ENCODE peak calls at places on chromosome 9, in ten cellular contexts. One of them, this sample, is unnamed.

GRCh38 chr9:90841615-90842014 is 40.0 kb downstream of the SYK start:
- DNase-seq in stomach: no peak
- DNase-seq in transverse colon: no peak
- DNase-seq in esophagus muscularis mucosa: no peak
- DNase-seq in GM12891: no peak
- DNase-seq in Panc1: no peak
- DNase-seq in breast epithelium: no peak
- DNase-seq in K562: no peak
- DNase-seq in H1: no peak
- DNase-seq in HL-60: no peak
- DNase-seq in this sample: no peak

GRCh38 chr9:90815944-90816357 is 14.3 kb downstream of the SYK start:
- DNase-seq in stomach: no peak
- DNase-seq in transverse colon: no peak
- DNase-seq in esophagus muscularis mucosa: no peak
- DNase-seq in GM12891: no peak
- DNase-seq in Panc1: no peak
- DNase-seq in breast epithelium: no peak
- DNase-seq in K562: no peak
- DNase-seq in H1: no peak
- DNase-seq in HL-60: no peak
- DNase-seq in this sample: no peak

GRCh38 chr9:131500377-131500776 is 2.3 kb upstream of the POMT1 start:
- DNase-seq in stomach: no peak
- DNase-seq in transverse colon: peak
- DNase-seq in esophagus muscularis mucosa: no peak
- DNase-seq in GM12891: no peak
- DNase-seq in Panc1: no peak
- DNase-seq in breast epithelium: no peak
- DNase-seq in K562: no peak
- DNase-seq in H1: no peak
- DNase-seq in HL-60: peak
- DNase-seq in this sample: no peak

GRCh38 chr9:70506159-70506558 is 91.7 kb upstream of the KLF9 start:
- DNase-seq in stomach: no peak
- DNase-seq in transverse colon: no peak
- DNase-seq in esophagus muscularis mucosa: no peak
- DNase-seq in GM12891: no peak
- DNase-seq in Panc1: no peak
- DNase-seq in breast epithelium: no peak
- DNase-seq in K562: no peak
- DNase-seq in H1: no peak
- DNase-seq in HL-60: no peak
- DNase-seq in this sample: no peak

GRCh38 chr9:13992136-13992798 is 321.7 kb downstream of the NFIB start:
- DNase-seq in stomach: no peak
- DNase-seq in transverse colon: no peak
- DNase-seq in esophagus muscularis mucosa: no peak
- DNase-seq in GM12891: no peak
- DNase-seq in Panc1: no peak
- DNase-seq in breast epithelium: no peak
- DNase-seq in K562: no peak
- DNase-seq in H1: no peak
- DNase-seq in HL-60: no peak
- DNase-seq in this sample: no peak

GRCh38 chr9:127437497-127438264 is 13.5 kb downstream of the ZNF79 start:
- DNase-seq in stomach: no peak
- DNase-seq in transverse colon: no peak
- DNase-seq in esophagus muscularis mucosa: no peak
- DNase-seq in GM12891: no peak
- DNase-seq in Panc1: no peak
- DNase-seq in breast epithelium: no peak
- DNase-seq in K562: no peak
- DNase-seq in H1: no peak
- DNase-seq in HL-60: peak
- DNase-seq in this sample: no peak

GRCh38 chr9:12818431-12819000 is 43.7 kb downstream of the LURAP1L start:
- DNase-seq in stomach: no peak
- DNase-seq in transverse colon: peak
- DNase-seq in esophagus muscularis mucosa: no peak
- DNase-seq in GM12891: no peak
- DNase-seq in Panc1: no peak
- DNase-seq in breast epithelium: no peak
- DNase-seq in K562: no peak
- DNase-seq in H1: no peak
- DNase-seq in HL-60: no peak
- DNase-seq in this sample: no peak

GRCh38 chr9:11204521-11204920 is 591.7 kb upstream of the PTPRD start:
- DNase-seq in stomach: no peak
- DNase-seq in transverse colon: no peak
- DNase-seq in esophagus muscularis mucosa: no peak
- DNase-seq in GM12891: no peak
- DNase-seq in Panc1: no peak
- DNase-seq in breast epithelium: no peak
- DNase-seq in K562: no peak
- DNase-seq in H1: no peak
- DNase-seq in HL-60: no peak
- DNase-seq in this sample: no peak

GRCh38 chr9:134179595-134179917 is 15.2 kb upstream of the RNU6ATAC start:
- DNase-seq in stomach: no peak
- DNase-seq in transverse colon: no peak
- DNase-seq in esophagus muscularis mucosa: no peak
- DNase-seq in GM12891: peak
- DNase-seq in Panc1: no peak
- DNase-seq in breast epithelium: peak
- DNase-seq in K562: no peak
- DNase-seq in H1: no peak
- DNase-seq in HL-60: no peak
- DNase-seq in this sample: no peak

GRCh38 chr9:133023117-133023890 is 7.5 kb upstream of the GTF3C5 start:
- DNase-seq in stomach: peak
- DNase-seq in transverse colon: peak
- DNase-seq in esophagus muscularis mucosa: no peak
- DNase-seq in GM12891: no peak
- DNase-seq in Panc1: no peak
- DNase-seq in breast epithelium: no peak
- DNase-seq in K562: no peak
- DNase-seq in H1: peak
- DNase-seq in HL-60: peak
- DNase-seq in this sample: no peak

GRCh38 chr9:115058684-115059315 is 59.2 kb downstream of the TNC start:
- DNase-seq in stomach: no peak
- DNase-seq in transverse colon: no peak
- DNase-seq in esophagus muscularis mucosa: no peak
- DNase-seq in GM12891: no peak
- DNase-seq in Panc1: no peak
- DNase-seq in breast epithelium: no peak
- DNase-seq in K562: no peak
- DNase-seq in H1: no peak
- DNase-seq in HL-60: no peak
- DNase-seq in this sample: no peak

DNA sequence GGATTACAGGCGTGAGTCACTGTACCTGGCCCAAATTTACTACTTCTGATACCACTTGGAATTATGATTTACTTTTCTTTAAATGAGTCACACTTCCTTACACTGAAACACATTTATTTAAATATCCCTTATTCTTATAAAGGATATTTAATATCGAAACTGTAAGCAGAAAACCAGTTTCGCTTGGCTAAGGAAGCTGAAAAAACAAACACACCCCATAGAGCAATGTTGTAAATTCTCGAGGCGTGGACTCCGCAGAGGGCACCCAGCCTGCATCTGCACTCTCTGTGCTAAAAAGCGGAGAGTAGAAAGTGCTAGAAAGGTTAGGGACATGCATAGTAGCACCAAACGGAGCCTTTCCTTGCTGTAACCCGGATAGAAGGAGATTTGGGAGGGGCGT is 86.5 kb downstream of the HMCN2 start:
- DNase-seq in stomach: no peak
- DNase-seq in transverse colon: peak
- DNase-seq in esophagus muscularis mucosa: no peak
- DNase-seq in GM12891: no peak
- DNase-seq in Panc1: no peak
- DNase-seq in breast epithelium: no peak
- DNase-seq in K562: no peak
- DNase-seq in H1: no peak
- DNase-seq in HL-60: no peak
- DNase-seq in this sample: no peak
- TF ChIP-seq POLR2AphosphoS5 in stomach: no peak
- TF ChIP-seq POLR2AphosphoS5 in transverse colon: peak
- TF ChIP-seq POLR2AphosphoS5 in esophagus muscularis mucosa: no peak
- TF ChIP-seq POLR2AphosphoS5 in GM12891: no peak
- TF ChIP-seq POLR2AphosphoS5 in Panc1: no peak
- TF ChIP-seq POLR2AphosphoS5 in breast epithelium: no peak
- TF ChIP-seq POLR2AphosphoS5 in K562: no peak
- TF ChIP-seq POLR2AphosphoS5 in H1: no peak
- TF ChIP-seq POLR2AphosphoS5 in HL-60: no peak
- TF ChIP-seq POLR2AphosphoS5 in this sample: no peak

GRCh38 chr9:76651114-76651697 is 113.0 kb upstream of the PCA3 start:
- DNase-seq in stomach: no peak
- DNase-seq in transverse colon: no peak
- DNase-seq in esophagus muscularis mucosa: no peak
- DNase-seq in GM12891: no peak
- DNase-seq in Panc1: no peak
- DNase-seq in breast epithelium: no peak
- DNase-seq in K562: no peak
- DNase-seq in H1: no peak
- DNase-seq in HL-60: no peak
- DNase-seq in this sample: no peak
- TF ChIP-seq POLR2AphosphoS5 in stomach: no peak
- TF ChIP-seq POLR2AphosphoS5 in transverse colon: no peak
- TF ChIP-seq POLR2AphosphoS5 in esophagus muscularis mucosa: no peak
- TF ChIP-seq POLR2AphosphoS5 in GM12891: no peak
- TF ChIP-seq POLR2AphosphoS5 in Panc1: no peak
- TF ChIP-seq POLR2AphosphoS5 in breast epithelium: no peak
- TF ChIP-seq POLR2AphosphoS5 in K562: no peak
- TF ChIP-seq POLR2AphosphoS5 in H1: no peak
- TF ChIP-seq POLR2AphosphoS5 in HL-60: no peak
- TF ChIP-seq POLR2AphosphoS5 in this sample: no peak

DNA sequence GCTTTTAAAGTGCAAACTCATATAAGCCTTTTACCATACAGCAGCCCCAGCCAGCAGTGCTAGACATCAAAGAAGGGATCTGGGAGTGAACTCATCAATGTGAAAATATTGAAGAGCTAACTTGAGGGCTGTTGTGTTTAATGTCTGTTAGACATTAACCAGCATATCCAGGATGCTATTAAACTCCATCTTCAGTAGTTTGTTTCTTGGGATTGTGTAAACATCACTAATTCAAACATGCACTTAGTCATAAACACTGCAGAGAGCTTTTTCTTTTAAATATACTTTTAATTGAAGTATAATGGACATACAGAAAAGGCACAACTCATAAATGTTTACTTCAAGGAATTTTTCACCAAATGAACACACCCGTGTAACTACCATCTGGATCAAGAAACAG is 81.8 kb downstream of the TMEM252 start:
- DNase-seq in stomach: no peak
- DNase-seq in transverse colon: no peak
- DNase-seq in esophagus muscularis mucosa: no peak
- DNase-seq in GM12891: no peak
- DNase-seq in Panc1: no peak
- DNase-seq in breast epithelium: no peak
- DNase-seq in K562: no peak
- DNase-seq in H1: no peak
- DNase-seq in HL-60: no peak
- DNase-seq in this sample: no peak
- TF ChIP-seq POLR2AphosphoS5 in stomach: no peak
- TF ChIP-seq POLR2AphosphoS5 in transverse colon: peak
- TF ChIP-seq POLR2AphosphoS5 in esophagus muscularis mucosa: no peak
- TF ChIP-seq POLR2AphosphoS5 in GM12891: no peak
- TF ChIP-seq POLR2AphosphoS5 in Panc1: no peak
- TF ChIP-seq POLR2AphosphoS5 in breast epithelium: no peak
- TF ChIP-seq POLR2AphosphoS5 in K562: no peak
- TF ChIP-seq POLR2AphosphoS5 in H1: no peak
- TF ChIP-seq POLR2AphosphoS5 in HL-60: no peak
- TF ChIP-seq POLR2AphosphoS5 in this sample: no peak

GRCh38 chr9:109781086-109781485 is 1.1 kb downstream of the PALM2AKAP2 start:
- DNase-seq in stomach: no peak
- DNase-seq in transverse colon: no peak
- DNase-seq in esophagus muscularis mucosa: no peak
- DNase-seq in GM12891: no peak
- DNase-seq in Panc1: no peak
- DNase-seq in breast epithelium: no peak
- DNase-seq in K562: no peak
- DNase-seq in H1: no peak
- DNase-seq in HL-60: no peak
- DNase-seq in this sample: no peak

GRCh38 chr9:109780453-109781033 is 545 bp downstream of the PALM2AKAP2 start:
- DNase-seq in stomach: no peak
- DNase-seq in transverse colon: no peak
- DNase-seq in esophagus muscularis mucosa: peak
- DNase-seq in GM12891: no peak
- DNase-seq in Panc1: no peak
- DNase-seq in breast epithelium: no peak
- DNase-seq in K562: no peak
- DNase-seq in H1: peak
- DNase-seq in HL-60: no peak
- DNase-seq in this sample: no peak

GRCh38 chr9:109779711-109780452 is at the start of gene PALM2AKAP2:
- DNase-seq in stomach: no peak
- DNase-seq in transverse colon: peak
- DNase-seq in esophagus muscularis mucosa: peak
- DNase-seq in GM12891: peak
- DNase-seq in Panc1: no peak
- DNase-seq in breast epithelium: no peak
- DNase-seq in K562: peak
- DNase-seq in H1: peak
- DNase-seq in HL-60: no peak
- DNase-seq in this sample: no peak

GRCh38 chr9:109776391-109776790 is 3.6 kb upstream of the PALM2AKAP2 start:
- DNase-seq in stomach: no peak
- DNase-seq in transverse colon: no peak
- DNase-seq in esophagus muscularis mucosa: no peak
- DNase-seq in GM12891: no peak
- DNase-seq in Panc1: no peak
- DNase-seq in breast epithelium: no peak
- DNase-seq in K562: no peak
- DNase-seq in H1: no peak
- DNase-seq in HL-60: no peak
- DNase-seq in this sample: no peak

DNA sequence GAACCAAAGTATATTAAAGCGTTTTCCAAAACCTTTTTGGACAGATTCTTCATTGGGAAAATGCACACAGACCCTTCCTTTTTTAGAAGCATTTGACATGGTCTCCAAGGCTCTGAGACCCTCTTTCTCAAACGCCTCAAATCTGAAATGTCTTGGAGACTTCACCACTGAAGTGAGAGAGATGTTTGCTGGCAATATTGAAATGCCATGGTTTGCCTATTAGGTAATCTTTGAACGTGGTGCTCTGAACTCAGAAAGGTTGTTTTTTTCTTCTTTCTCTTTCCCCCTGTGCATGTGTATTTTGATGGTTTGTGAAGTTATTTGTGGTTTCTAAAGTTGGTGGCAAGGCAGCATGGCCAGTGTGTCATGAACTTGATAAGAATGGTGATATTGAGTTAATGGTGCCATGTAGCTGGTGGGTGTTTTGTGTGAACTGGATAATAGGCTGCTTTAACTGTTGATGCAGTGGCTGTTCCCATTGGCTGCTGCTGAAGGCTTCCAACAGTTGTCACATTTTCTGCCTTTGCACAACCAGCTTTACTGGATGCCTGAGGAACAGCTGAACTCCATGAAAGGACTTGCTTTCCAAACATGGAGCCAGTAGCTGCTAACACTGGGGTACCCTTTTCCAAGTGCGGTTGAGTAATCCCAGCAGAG is 1.7 kb downstream of the PALM2AKAP2 start:
- DNase-seq in stomach: no peak
- DNase-seq in transverse colon: no peak
- DNase-seq in esophagus muscularis mucosa: peak
- DNase-seq in GM12891: no peak
- DNase-seq in Panc1: no peak
- DNase-seq in breast epithelium: no peak
- DNase-seq in K562: no peak
- DNase-seq in H1: no peak
- DNase-seq in HL-60: no peak
- DNase-seq in this sample: no peak
- TF ChIP-seq POLR2AphosphoS5 in stomach: no peak
- TF ChIP-seq POLR2AphosphoS5 in transverse colon: peak
- TF ChIP-seq POLR2AphosphoS5 in esophagus muscularis mucosa: no peak
- TF ChIP-seq POLR2AphosphoS5 in GM12891: no peak
- TF ChIP-seq POLR2AphosphoS5 in Panc1: no peak
- TF ChIP-seq POLR2AphosphoS5 in breast epithelium: no peak
- TF ChIP-seq POLR2AphosphoS5 in K562: no peak
- TF ChIP-seq POLR2AphosphoS5 in H1: no peak
- TF ChIP-seq POLR2AphosphoS5 in HL-60: no peak
- TF ChIP-seq POLR2AphosphoS5 in this sample: no peak

This sample was measured in SK-N-MC.